ENCODE peak calls at places on chromosomes 7 and 10, in eight cellular contexts. S is NCI-H345, G is non-pigmented ciliary epithelial cell, M is cardiac muscle cell, Z is bronchial epithelial cell, T is activated T-cell treated with anti-CD3 and anti-CD28 coated beads for 1 hour, R is cardiac fibroblast, Y is sciatic nerve. K is an unnamed sample.

GRCh38 chr10:103493911-103494877 is 689 bp downstream of the NEURL1 start:
- DNase-seq in Z (no peak), T (no peak), M (peak; percentile 30), S (peak; percentile 40), G (no peak), R (no peak), Y (no peak), K (peak; percentile 60)

GRCh38 chr10:14247650-14248258 is 83.0 kb downstream of the FRMD4A start:
- DNase-seq in T (no peak), Z (no peak), M (no peak), G (no peak), S (no peak), Y (no peak), R (peak; percentile 11), K (no peak)

GRCh38 chr10:59805043-59805442 is 51.8 kb upstream of the MRLN start:
- DNase-seq in R (peak; percentile 13), S (no peak), Y (no peak), G (no peak), Z (peak; percentile 13), M (peak; percentile 21), T (no peak), K (peak; percentile 35)

GRCh38 chr7:351681-352480 is 61.9 kb downstream of the FOXL3 start:
- DNase-seq in M (no peak), R (no peak), S (no peak), Y (no peak), T (peak; percentile 59), G (no peak), Z (no peak), K (peak; percentile 75)

GRCh38 chr10:12221323-12222298 is 25.6 kb downstream of the CDC123 start:
- DNase-seq in S (no peak), M (no peak), R (no peak), T (no peak), Y (no peak), G (no peak), Z (peak; percentile 44), K (no peak)

GRCh38 chr10:88534072-88534665 is 48.9 kb downstream of the RNLS start:
- DNase-seq in Z (no peak), G (no peak), S (no peak), M (no peak), Y (no peak), R (no peak), T (no peak), K (no peak)

GRCh38 chr7:30159698-30160143 is 24.9 kb downstream of the MTURN start:
- DNase-seq in T (no peak), G (no peak), Y (no peak), M (peak; percentile 46), S (peak; percentile 41), R (peak; percentile 22), Z (no peak), K (peak; percentile 66)

GRCh38 chr7:104900525-104900924 is 113.5 kb upstream of the KMT2E start:
- DNase-seq in Y (no peak), R (peak; percentile 26), G (no peak), M (no peak), T (no peak), S (no peak), Z (no peak), K (no peak)

GRCh38 chr10:73576178-73576889 is 14.8 kb downstream of the USP54 start:
- DNase-seq in M (no peak), R (peak; percentile 91), S (no peak), Y (no peak), G (peak; percentile 32), Z (peak; percentile 73), T (no peak), K (no peak)

GRCh38 chr10:97196213-97197029 is 10.7 kb upstream of the SLIT1 start:
- DNase-seq in Y (no peak), Z (peak; percentile 48), T (peak; percentile 42), M (peak; percentile 87), G (peak; percentile 10), R (peak; percentile 50), S (peak; percentile 70), K (peak; percentile 81)

GRCh38 chr7:98569606-98570337 is 47.3 kb upstream of the NPTX2 start:
- DNase-seq in Z (no peak), T (no peak), G (no peak), M (no peak), Y (no peak), R (peak; percentile 21), S (no peak), K (no peak)

GRCh38 chr7:138527746-138528223 is 67.7 kb downstream of the TRIM24 start:
- DNase-seq in G (no peak), Z (peak; percentile 3), Y (no peak), S (no peak), M (peak; percentile 81), R (peak; percentile 23), T (no peak), K (peak; percentile 6)

GRCh38 chr10:15374561-15374960 is 3.5 kb upstream of the FAM171A1 start:
- DNase-seq in M (no peak), T (no peak), Y (no peak), S (no peak), R (no peak), Z (no peak), G (no peak), K (no peak)

GRCh38 chr7:149866139-149866785 is 7.5 kb upstream of the ATP6V0E2 start:
- DNase-seq in S (no peak), Z (no peak), M (no peak), G (no peak), Y (no peak), R (no peak), T (no peak), K (no peak)

GRCh38 chr10:119281581-119282071 is 74.3 kb downstream of the GRK5 start:
- DNase-seq in R (peak; percentile 57), Z (no peak), T (no peak), M (no peak), S (peak; percentile 56), Y (peak; percentile 82), G (no peak), K (no peak)

GRCh38 chr10:44963772-44964633 is 4.4 kb downstream of the RASSF4 start:
- DNase-seq in T (no peak), Y (peak; percentile 85), Z (no peak), G (no peak), R (peak; percentile 47), M (peak; percentile 68), S (no peak), K (no peak)

GRCh38 chr7:147510913-147511312 is 1079.7 kb upstream of the C7orf33 start:
- DNase-seq in G (no peak), Z (peak; percentile 50), T (no peak), R (peak; percentile 21), S (no peak), M (no peak), Y (no peak), K (no peak)

GRCh38 chr7:116790025-116790424 is 72.4 kb upstream of the CAPZA2 start:
- DNase-seq in Y (no peak), T (no peak), M (no peak), G (no peak), Z (no peak), S (no peak), R (no peak), K (no peak)

GRCh38 chr7:1754345-1754908 is 84.3 kb downstream of the ELFN1 start:
- DNase-seq in S (no peak), Y (no peak), M (no peak), R (no peak), G (no peak), T (no peak), Z (no peak), K (no peak)

GRCh38 chr7:99137418-99138180 is 6.3 kb downstream of the SMURF1 start:
- DNase-seq in M (peak; percentile 78), Y (no peak), R (peak; percentile 79), S (no peak), G (no peak), Z (peak; percentile 69), T (no peak), K (no peak)

GRCh38 chr7:119482209-119482608 is 790.8 kb upstream of the KCND2 start:
- DNase-seq in M (peak; percentile 46), S (peak; percentile 35), G (no peak), R (peak; percentile 11), Z (peak; percentile 23), T (no peak), Y (no peak), K (no peak)

GRCh38 chr7:21191317-21192073 is 236.4 kb upstream of the SP4 start:
- DNase-seq in T (no peak), R (no peak), Z (peak; percentile 74), M (no peak), S (no peak), Y (no peak), G (no peak), K (no peak)

GRCh38 chr10:69345402-69345801 is 67.1 kb downstream of the HK1 start:
- DNase-seq in S (peak; percentile 58), T (no peak), G (no peak), M (no peak), Y (no peak), Z (no peak), R (no peak), K (no peak)

GRCh38 chr7:135272303-135272702 is 38.7 kb downstream of the STRA8 start:
- DNase-seq in Y (no peak), G (no peak), M (no peak), Z (no peak), S (no peak), T (no peak), R (no peak), K (no peak)

GRCh38 chr7:131010714-131011436 is 276.9 kb upstream of the KLF14 start:
- DNase-seq in T (no peak), S (no peak), G (no peak), R (peak; percentile 82), Y (no peak), M (no peak), Z (peak; percentile 90), K (no peak)

GRCh38 chr7:155466814-155467675 is 9.1 kb downstream of the EN2 start:
- DNase-seq in S (peak; percentile 59), T (no peak), Z (no peak), G (no peak), Y (no peak), R (no peak), M (peak; percentile 70), K (peak; percentile 77)

GRCh38 chr7:127943541-127944521 is 87.4 kb downstream of the LRRC4 start:
- DNase-seq in M (peak; percentile 95), T (no peak), Z (no peak), Y (peak; percentile 65), G (peak; percentile 43), R (peak; percentile 78), S (peak; percentile 78), K (no peak)

GRCh38 chr10:121559321-121559720 is 38.9 kb downstream of the FGFR2 start:
- DNase-seq in G (no peak), Z (no peak), Y (no peak), T (no peak), M (peak; percentile 62), R (no peak), S (no peak), K (no peak)

GRCh38 chr7:30755384-30756154 is 3.6 kb downstream of the INMT start:
- DNase-seq in T (no peak), G (no peak), R (peak; percentile 79), Y (no peak), S (no peak), Z (no peak), M (no peak), K (no peak)

GRCh38 chr7:148623586-148624282 is 33.2 kb downstream of the C7orf33 start:
- DNase-seq in S (no peak), G (peak; percentile 13), M (no peak), T (no peak), Y (no peak), Z (no peak), R (peak; percentile 58), K (no peak)

GRCh38 chr7:128729489-128729888 is 9.7 kb upstream of the CALU start:
- DNase-seq in R (no peak), Z (no peak), T (no peak), M (no peak), G (no peak), S (no peak), Y (no peak), K (no peak)

GRCh38 chr10:70760271-70760787 is 24.8 kb downstream of the TBATA start:
- DNase-seq in M (no peak), Z (no peak), T (no peak), S (no peak), R (no peak), Y (peak; percentile 53), G (no peak), K (no peak)